ENCODE peak calls at places on chromosomes 2 and 18, in four cellular contexts. One of them, this sample, is unnamed.

GRCh38 chr18:79809482-79810192 is 11.9 kb downstream of the KCNG2 start:
- DNase-seq in mammary epithelial cell: no peak
- DNase-seq in Peyer's patch: no peak
- DNase-seq in dorsolateral prefrontal cortex: peak
- DNase-seq in this sample: no peak

GRCh38 chr2:31893093-31893492 is 117.7 kb downstream of the MEMO1 start:
- DNase-seq in mammary epithelial cell: no peak
- DNase-seq in Peyer's patch: no peak
- DNase-seq in dorsolateral prefrontal cortex: no peak
- DNase-seq in this sample: no peak

GRCh38 chr18:3510896-3511295 is 60.9 kb downstream of the TGIF1 start:
- DNase-seq in mammary epithelial cell: no peak
- DNase-seq in Peyer's patch: no peak
- DNase-seq in dorsolateral prefrontal cortex: no peak
- DNase-seq in this sample: no peak

GRCh38 chr2:23549051-23549450 is 164.1 kb downstream of the KLHL29 start:
- DNase-seq in mammary epithelial cell: no peak
- DNase-seq in Peyer's patch: no peak
- DNase-seq in dorsolateral prefrontal cortex: no peak
- DNase-seq in this sample: peak

GRCh38 chr18:27887711-27888495 is 289.0 kb downstream of the CDH2 start:
- DNase-seq in mammary epithelial cell: no peak
- DNase-seq in Peyer's patch: no peak
- DNase-seq in dorsolateral prefrontal cortex: no peak
- DNase-seq in this sample: peak

GRCh38 chr2:222440670-222441422 is 16.5 kb downstream of the SGPP2 start:
- DNase-seq in mammary epithelial cell: peak
- DNase-seq in Peyer's patch: no peak
- DNase-seq in dorsolateral prefrontal cortex: no peak
- DNase-seq in this sample: peak

GRCh38 chr2:8571792-8572499 is 109.9 kb upstream of the ID2 start:
- DNase-seq in mammary epithelial cell: no peak
- DNase-seq in Peyer's patch: no peak
- DNase-seq in dorsolateral prefrontal cortex: no peak
- DNase-seq in this sample: no peak

GRCh38 chr2:99678651-99679050 is 188.8 kb upstream of the REV1 start:
- DNase-seq in mammary epithelial cell: no peak
- DNase-seq in Peyer's patch: no peak
- DNase-seq in dorsolateral prefrontal cortex: no peak
- DNase-seq in this sample: no peak

GRCh38 chr2:33372940-33373553 is 103.4 kb upstream of the RASGRP3 start:
- DNase-seq in mammary epithelial cell: peak
- DNase-seq in Peyer's patch: peak
- DNase-seq in dorsolateral prefrontal cortex: no peak
- DNase-seq in this sample: peak

DNA sequence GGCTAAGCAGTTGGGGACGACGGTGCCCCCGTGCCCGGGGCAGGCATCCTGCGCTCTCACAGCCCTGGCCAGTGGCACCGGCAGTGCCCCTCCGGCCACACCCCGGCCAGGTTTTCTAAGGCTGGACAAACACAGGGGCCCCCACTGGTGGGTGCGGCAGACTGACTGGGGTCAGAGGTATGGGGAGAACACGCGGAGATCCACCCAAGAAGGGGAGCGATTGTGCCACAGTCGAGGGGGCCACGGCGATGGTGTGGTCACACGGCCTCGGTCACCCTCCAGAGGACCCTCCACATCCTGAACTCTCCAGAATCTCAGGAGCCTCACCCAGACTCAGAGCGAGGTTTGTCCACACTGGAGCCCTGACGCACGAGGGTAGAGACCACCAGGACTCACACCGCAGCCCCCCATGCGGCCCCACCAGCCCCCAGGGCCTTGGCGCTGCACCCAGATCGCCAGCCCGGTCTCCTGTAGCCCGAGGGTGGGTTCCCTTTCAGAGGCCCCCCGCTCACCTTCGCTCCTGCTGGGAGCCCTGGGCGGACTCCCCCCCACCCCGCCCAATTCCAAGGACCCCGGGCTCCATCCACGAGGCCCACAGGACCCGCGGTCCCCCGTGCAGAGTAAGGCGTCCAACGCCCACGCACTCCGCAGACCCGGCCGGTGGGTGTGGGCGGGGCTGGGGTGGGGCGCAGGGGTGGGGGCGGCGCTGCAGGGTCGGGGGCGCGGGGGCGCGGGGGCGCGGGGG is 15.2 kb downstream of the PDCD1 start:
- DNase-seq in mammary epithelial cell: no peak
- DNase-seq in Peyer's patch: peak
- DNase-seq in dorsolateral prefrontal cortex: no peak
- DNase-seq in this sample: no peak
- H3K4me3 ChIP-seq in mammary epithelial cell: no peak
- H3K4me3 ChIP-seq in Peyer's patch: peak
- H3K4me3 ChIP-seq in dorsolateral prefrontal cortex: peak
- H3K4me3 ChIP-seq in this sample: no peak

GRCh38 chr2:238361877-238362276 is 41.6 kb downstream of the TRAF3IP1 start:
- DNase-seq in mammary epithelial cell: no peak
- DNase-seq in Peyer's patch: no peak
- DNase-seq in dorsolateral prefrontal cortex: no peak
- DNase-seq in this sample: no peak
- TF ChIP-seq CTCF in mammary epithelial cell: no peak
- TF ChIP-seq CTCF in Peyer's patch: no peak
- TF ChIP-seq CTCF in dorsolateral prefrontal cortex: no peak
- TF ChIP-seq CTCF in this sample: no peak

GRCh38 chr18:8616026-8616401 is 6.8 kb downstream of the RAB12 start:
- DNase-seq in mammary epithelial cell: peak
- DNase-seq in Peyer's patch: no peak
- DNase-seq in dorsolateral prefrontal cortex: no peak
- DNase-seq in this sample: no peak

GRCh38 chr18:8611916-8612576 is 2.8 kb downstream of the RAB12 start:
- DNase-seq in mammary epithelial cell: peak
- DNase-seq in Peyer's patch: no peak
- DNase-seq in dorsolateral prefrontal cortex: no peak
- DNase-seq in this sample: no peak

GRCh38 chr18:8615397-8616025 is 6.3 kb downstream of the RAB12 start:
- DNase-seq in mammary epithelial cell: peak
- DNase-seq in Peyer's patch: no peak
- DNase-seq in dorsolateral prefrontal cortex: no peak
- DNase-seq in this sample: peak

GRCh38 chr18:8617907-8618306 is 8.7 kb downstream of the RAB12 start:
- DNase-seq in mammary epithelial cell: no peak
- DNase-seq in Peyer's patch: no peak
- DNase-seq in dorsolateral prefrontal cortex: no peak
- DNase-seq in this sample: no peak

GRCh38 chr18:8614875-8615274 is 5.6 kb downstream of the RAB12 start:
- DNase-seq in mammary epithelial cell: no peak
- DNase-seq in Peyer's patch: no peak
- DNase-seq in dorsolateral prefrontal cortex: no peak
- DNase-seq in this sample: no peak
- H3K4me3 ChIP-seq in mammary epithelial cell: no peak
- H3K4me3 ChIP-seq in Peyer's patch: no peak
- H3K4me3 ChIP-seq in dorsolateral prefrontal cortex: no peak
- H3K4me3 ChIP-seq in this sample: no peak

GRCh38 chr2:18001671-18002070 is 123.2 kb downstream of the KCNS3 start:
- DNase-seq in mammary epithelial cell: no peak
- DNase-seq in Peyer's patch: no peak
- DNase-seq in dorsolateral prefrontal cortex: no peak
- DNase-seq in this sample: no peak
- TF ChIP-seq CTCF in mammary epithelial cell: no peak
- TF ChIP-seq CTCF in Peyer's patch: no peak
- TF ChIP-seq CTCF in dorsolateral prefrontal cortex: no peak
- TF ChIP-seq CTCF in this sample: no peak

DNA sequence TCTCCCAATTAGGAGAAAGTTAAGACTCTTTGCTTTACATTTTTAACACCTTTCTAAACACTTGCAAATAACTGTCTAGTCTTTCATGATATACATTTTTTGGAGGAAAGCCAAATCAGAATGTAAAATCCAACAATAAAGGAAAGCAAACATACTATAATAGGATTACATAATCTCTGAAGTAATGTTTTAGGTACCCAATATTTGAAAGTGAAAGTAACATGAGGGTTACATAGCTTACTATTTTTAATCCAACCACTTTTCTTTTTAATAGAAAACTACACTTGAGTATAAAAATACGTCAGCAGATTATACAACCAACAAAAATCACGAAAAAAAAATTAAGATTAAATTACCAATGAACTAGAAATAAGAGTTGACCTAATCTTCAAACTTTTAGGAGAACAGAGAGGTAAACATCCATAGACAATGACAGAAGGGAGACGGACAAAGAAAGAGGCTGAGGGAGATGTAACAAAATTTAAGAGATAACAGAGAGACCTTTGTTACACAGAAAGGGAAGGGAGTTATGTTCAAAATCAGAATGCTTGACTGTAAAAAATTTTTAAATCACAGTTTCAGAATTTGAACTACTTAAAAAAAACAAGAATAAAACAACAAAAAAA is 150.0 kb downstream of the IKZF2 start:
- DNase-seq in mammary epithelial cell: no peak
- DNase-seq in Peyer's patch: no peak
- DNase-seq in dorsolateral prefrontal cortex: no peak
- DNase-seq in this sample: peak
- H3K4me3 ChIP-seq in mammary epithelial cell: no peak
- H3K4me3 ChIP-seq in Peyer's patch: no peak
- H3K4me3 ChIP-seq in dorsolateral prefrontal cortex: no peak
- H3K4me3 ChIP-seq in this sample: no peak

GRCh38 chr2:214079032-214079431 is 331.8 kb upstream of the VWC2L start:
- DNase-seq in mammary epithelial cell: no peak
- DNase-seq in Peyer's patch: no peak
- DNase-seq in dorsolateral prefrontal cortex: no peak
- DNase-seq in this sample: no peak
- TF ChIP-seq CTCF in mammary epithelial cell: peak
- TF ChIP-seq CTCF in Peyer's patch: no peak
- TF ChIP-seq CTCF in dorsolateral prefrontal cortex: no peak
- TF ChIP-seq CTCF in this sample: no peak

DNA sequence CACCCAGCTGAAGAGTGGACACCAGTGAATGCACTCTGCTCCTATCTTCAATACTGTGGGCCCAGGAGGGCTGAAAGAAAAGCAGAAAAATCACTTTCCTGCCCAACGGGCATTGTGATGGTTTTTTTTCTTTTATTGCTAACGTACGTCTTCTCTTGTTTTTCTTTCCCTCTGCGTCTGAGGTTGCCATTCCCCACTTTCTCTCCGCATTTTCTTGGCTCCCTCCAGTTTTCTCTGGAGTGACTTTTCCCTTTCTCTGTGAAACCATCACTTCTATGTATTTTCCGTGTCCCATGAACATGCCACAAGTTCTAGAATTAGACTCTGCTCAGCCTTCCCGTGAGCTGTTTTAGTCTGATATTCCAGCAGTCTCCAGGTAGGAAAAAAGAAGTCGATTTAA is 169.2 kb downstream of the BCL2 start:
- DNase-seq in mammary epithelial cell: no peak
- DNase-seq in Peyer's patch: no peak
- DNase-seq in dorsolateral prefrontal cortex: no peak
- DNase-seq in this sample: no peak
- H3K4me3 ChIP-seq in mammary epithelial cell: no peak
- H3K4me3 ChIP-seq in Peyer's patch: no peak
- H3K4me3 ChIP-seq in dorsolateral prefrontal cortex: no peak
- H3K4me3 ChIP-seq in this sample: no peak

GRCh38 chr2:174142290-174142689 is 106.0 kb downstream of the OLA1 start:
- DNase-seq in mammary epithelial cell: no peak
- DNase-seq in Peyer's patch: no peak
- DNase-seq in dorsolateral prefrontal cortex: no peak
- DNase-seq in this sample: no peak

GRCh38 chr2:174149530-174149929 is 98.8 kb downstream of the OLA1 start:
- DNase-seq in mammary epithelial cell: no peak
- DNase-seq in Peyer's patch: no peak
- DNase-seq in dorsolateral prefrontal cortex: no peak
- DNase-seq in this sample: no peak

GRCh38 chr2:174148833-174149232 is 99.5 kb downstream of the OLA1 start:
- DNase-seq in mammary epithelial cell: no peak
- DNase-seq in Peyer's patch: no peak
- DNase-seq in dorsolateral prefrontal cortex: no peak
- DNase-seq in this sample: no peak

GRCh38 chr2:174145827-174146226 is 102.5 kb downstream of the OLA1 start:
- DNase-seq in mammary epithelial cell: no peak
- DNase-seq in Peyer's patch: no peak
- DNase-seq in dorsolateral prefrontal cortex: no peak
- DNase-seq in this sample: no peak
- TF ChIP-seq CTCF in mammary epithelial cell: no peak
- TF ChIP-seq CTCF in Peyer's patch: no peak
- TF ChIP-seq CTCF in dorsolateral prefrontal cortex: no peak
- TF ChIP-seq CTCF in this sample: peak

GRCh38 chr2:118705032-118705431 is 142.4 kb downstream of the EN1 start:
- DNase-seq in mammary epithelial cell: peak
- DNase-seq in Peyer's patch: no peak
- DNase-seq in dorsolateral prefrontal cortex: no peak
- DNase-seq in this sample: peak
- H3K4me3 ChIP-seq in mammary epithelial cell: no peak
- H3K4me3 ChIP-seq in Peyer's patch: no peak
- H3K4me3 ChIP-seq in dorsolateral prefrontal cortex: no peak
- H3K4me3 ChIP-seq in this sample: no peak